ENCODE peak calls at places on chromosome 11, in eight cellular contexts. W is NCI-H2081; U is glutamatergic neuron; R is psoas muscle; V is amygdala; O is NCI-H1417; C is CD8-positive, alpha-beta T cell; X is AML-193. I is an unnamed sample.

GRCh38 chr11:45392621-45393183 is 106.6 kb upstream of the SYT13 start:
- DNase-seq in W (no peak), U (no peak), R (no peak), V (no peak), O (no peak), C (no peak), X (no peak), I (no peak)

GRCh38 chr11:26583550-26583949 is 11.5 kb upstream of the MUC15 start:
- DNase-seq in W (no peak), U (no peak), R (no peak), V (no peak), O (no peak), C (no peak), X (no peak), I (no peak)

GRCh38 chr11:6563667-6564066 is 39.7 kb downstream of the RRP8 start:
- DNase-seq in W (no peak), U (no peak), R (no peak), V (no peak), O (no peak), C (no peak), X (no peak), I (no peak)

GRCh38 chr11:47333526-47333845 is 19.0 kb downstream of the MYBPC3 start:
- DNase-seq in W (no peak), U (no peak), R (no peak), V (no peak), O (no peak), C (no peak), X (no peak), I (no peak)

GRCh38 chr11:34344410-34345011 is 13.3 kb downstream of the ABTB2 start:
- DNase-seq in W (no peak), U (no peak), R (no peak), V (no peak), O (no peak), C (no peak), X (no peak), I (no peak)

GRCh38 chr11:72703281-72704008 is 29.2 kb upstream of the PDE2A start:
- DNase-seq in W (no peak), U (peak; percentile 80), R (peak; percentile 91), V (no peak), O (no peak), C (no peak), X (no peak), I (peak; percentile 53)

GRCh38 chr11:102449651-102450570 is 2.7 kb downstream of the TMEM123 start:
- DNase-seq in W (no peak), U (no peak), R (no peak), V (no peak), O (no peak), C (no peak), X (no peak), I (no peak)

GRCh38 chr11:11640152-11640551 is 18.3 kb upstream of the GALNT18 start:
- DNase-seq in W (no peak), U (no peak), R (no peak), V (no peak), O (no peak), C (no peak), X (no peak), I (no peak)

GRCh38 chr11:27512238-27512637 is 5.7 kb upstream of the LIN7C start:
- DNase-seq in W (no peak), U (no peak), R (no peak), V (no peak), O (no peak), C (no peak), X (no peak), I (no peak)

GRCh38 chr11:45852712-45853101 is 5.4 kb downstream of the CRY2 start:
- DNase-seq in W (no peak), U (no peak), R (peak; percentile 69), V (no peak), O (no peak), C (no peak), X (no peak), I (no peak)

GRCh38 chr11:64208796-64209562 is 2.5 kb downstream of the FERMT3 start:
- DNase-seq in W (no peak), U (no peak), R (no peak), V (no peak), O (no peak), C (no peak), X (no peak), I (peak; percentile 26)

GRCh38 chr11:1395773-1396374 is 6.1 kb downstream of the BRSK2 start:
- DNase-seq in W (no peak), U (peak; percentile 60), R (peak; percentile 28), V (no peak), O (no peak), C (no peak), X (no peak), I (no peak)

GRCh38 chr11:4418403-4418802 is 24.9 kb upstream of the TRIM21 start:
- DNase-seq in W (no peak), U (no peak), R (no peak), V (no peak), O (no peak), C (no peak), X (no peak), I (no peak)

GRCh38 chr11:35148163-35148562 is 9.2 kb downstream of the CD44 start:
- DNase-seq in W (no peak), U (no peak), R (no peak), V (no peak), O (no peak), C (no peak), X (no peak), I (no peak)

GRCh38 chr11:119065369-119065768 is 2.2 kb upstream of the VPS11 start:
- DNase-seq in W (peak; percentile 2), U (no peak), R (no peak), V (no peak), O (no peak), C (no peak), X (peak; percentile 68), I (peak; percentile 50)

GRCh38 chr11:60924110-60924905 is at the start of gene TMEM132A:
- DNase-seq in W (peak; percentile 79), U (peak; percentile 90), R (peak; percentile 78), V (peak; percentile 59), O (peak; percentile 87), C (no peak), X (no peak), I (peak; percentile 93)

GRCh38 chr11:15837901-15838489 is 518.4 kb downstream of the SOX6 start:
- DNase-seq in W (no peak), U (no peak), R (no peak), V (no peak), O (no peak), C (no peak), X (no peak), I (no peak)

GRCh38 chr11:124108158-124108557 is 7.1 kb upstream of the VWA5A start:
- DNase-seq in W (peak; percentile 14), U (no peak), R (no peak), V (no peak), O (peak; percentile 46), C (no peak), X (peak; percentile 19), I (no peak)

GRCh38 chr11:61004037-61004641 is 32.7 kb downstream of the CD6 start:
- DNase-seq in W (no peak), U (no peak), R (no peak), V (no peak), O (peak; percentile 19), C (no peak), X (no peak), I (no peak)

GRCh38 chr11:83713701-83714100 is 427.5 kb upstream of the CCDC90B start:
- DNase-seq in W (no peak), U (no peak), R (peak; percentile 66), V (no peak), O (no peak), C (no peak), X (no peak), I (no peak)

GRCh38 chr11:131999084-131999483 is 628.7 kb downstream of the NTM start:
- DNase-seq in W (peak; percentile 21), U (no peak), R (no peak), V (no peak), O (peak; percentile 85), C (no peak), X (no peak), I (no peak)

GRCh38 chr11:92417326-92417725 is 192.7 kb downstream of the FAT3 start:
- DNase-seq in W (no peak), U (no peak), R (no peak), V (no peak), O (no peak), C (no peak), X (no peak), I (no peak)

I was measured in D341Med.